ENCODE peak calls at places on chromosomes 3 and 15, in five cellular contexts. T, X, B, S and K are unnamed samples.

GRCh38 chr3:147393261-147393964 is 12.9 kb downstream of the ZIC4 start:
- DNase-seq in T (peak), B (no peak), X (no peak), S (no peak), K (no peak)

GRCh38 chr3:23172059-23172458 is 31.1 kb upstream of the UBE2E2 start:
- DNase-seq in S (no peak), B (no peak), X (no peak), T (no peak), K (no peak)

GRCh38 chr3:178680037-178680436 is 143.8 kb downstream of the KCNMB2 start:
- DNase-seq in T (no peak), S (no peak), X (no peak), B (no peak), K (no peak)

GRCh38 chr15:58360421-58361090 is 71.2 kb upstream of the LIPC start:
- DNase-seq in S (no peak), B (no peak), X (no peak), T (no peak), K (no peak)

GRCh38 chr3:11367116-11367781 is 95.1 kb downstream of the ATG7 start:
- DNase-seq in S (no peak), B (no peak), X (no peak), T (peak), K (peak)

GRCh38 chr15:69434236-69434635 is 18.4 kb upstream of the RPLP1 start:
- DNase-seq in B (no peak), T (no peak), S (no peak), X (no peak), K (peak)

GRCh38 chr15:24848050-24848449 is 106.7 kb upstream of the SNRPN start:
- DNase-seq in B (no peak), T (peak), X (no peak), S (no peak), K (peak)

GRCh38 chr3:120177907-120178306 is 83.7 kb upstream of the GSK3B start:
- DNase-seq in X (no peak), S (peak), T (no peak), B (no peak), K (peak)

GRCh38 chr3:121592856-121593702 is at the start of gene FBXO40:
- DNase-seq in T (peak), B (no peak), X (peak), S (peak), K (no peak)

GRCh38 chr15:61383421-61383820 is 154.3 kb upstream of the RORA start:
- DNase-seq in S (no peak), B (no peak), T (peak), X (no peak), K (peak)

GRCh38 chr15:43868412-43868811 is 41.6 kb downstream of the WDR76 start:
- DNase-seq in S (no peak), X (no peak), T (no peak), B (no peak), K (peak)

GRCh38 chr3:172315401-172316091 is 132.7 kb downstream of the GHSR start:
- DNase-seq in B (no peak), X (no peak), T (peak), S (peak), K (peak)

GRCh38 chr15:63599401-63600000 is 2.3 kb downstream of the FBXL22 start:
- DNase-seq in S (no peak), X (peak), B (peak), T (peak), K (peak)

GRCh38 chr3:64321747-64322146 is 96.5 kb upstream of the PRICKLE2 start:
- DNase-seq in T (peak), S (peak), X (no peak), B (no peak), K (peak)

GRCh38 chr3:138694287-138695007 is 85.9 kb downstream of the FAIM start:
- DNase-seq in B (no peak), T (peak), X (no peak), S (no peak), K (peak)

GRCh38 chr3:17162116-17162515 is 277.4 kb downstream of the PLCL2 start:
- DNase-seq in T (no peak), B (no peak), S (no peak), X (no peak), K (no peak)

GRCh38 chr15:29870495-29871151 is 48.4 kb upstream of the TJP1 start:
- DNase-seq in B (no peak), X (no peak), T (no peak), S (no peak), K (peak)

GRCh38 chr15:100493213-100493612 is 35.5 kb downstream of the CERS3 start:
- DNase-seq in T (no peak), B (no peak), X (no peak), S (no peak), K (no peak)

GRCh38 chr3:195011231-195011834 is 259.6 kb downstream of the XXYLT1 start:
- DNase-seq in S (no peak), B (peak), T (no peak), X (no peak), K (no peak)

GRCh38 chr3:98732239-98733054 is 30.7 kb upstream of the ST3GAL6 start:
- DNase-seq in X (no peak), B (peak), S (peak), T (peak), K (peak)

GRCh38 chr3:141465221-141465620 is 21.6 kb upstream of the RASA2 start:
- DNase-seq in X (no peak), B (no peak), S (no peak), T (peak), K (peak)

GRCh38 chr15:92584105-92584504 is 71.5 kb downstream of the FAM174B start:
- DNase-seq in T (peak), X (no peak), B (no peak), S (no peak), K (no peak)

GRCh38 chr15:92903956-92904831 is 4.1 kb downstream of the CHD2 start:
- DNase-seq in S (peak), T (peak), B (peak), X (peak), K (peak)

GRCh38 chr3:139306078-139306477 is 37.7 kb upstream of the MRPS22 start:
- DNase-seq in B (no peak), S (no peak), X (no peak), T (no peak), K (no peak)

GRCh38 chr3:45145223-45145622 is 955 bp downstream of the CDCP1 start:
- DNase-seq in S (no peak), T (no peak), B (no peak), X (no peak), K (no peak)
- H3K4me3 ChIP-seq in S (peak), T (peak), B (peak), X (no peak), K (peak)

GRCh38 chr15:78666010-78666409 is 25.0 kb upstream of the CHRNB4 start:
- DNase-seq in B (no peak), S (no peak), T (no peak), X (no peak), K (no peak)

GRCh38 chr15:78667578-78668236 is 26.7 kb upstream of the CHRNB4 start:
- DNase-seq in S (no peak), X (no peak), T (no peak), B (no peak), K (no peak)

GRCh38 chr15:78671626-78672211 is 30.7 kb upstream of the CHRNB4 start:
- DNase-seq in B (no peak), X (no peak), S (peak), T (no peak), K (no peak)

GRCh38 chr15:78672285-78673003 is 31.4 kb upstream of the CHRNB4 start:
- DNase-seq in X (no peak), S (no peak), B (no peak), T (no peak), K (no peak)

DNA sequence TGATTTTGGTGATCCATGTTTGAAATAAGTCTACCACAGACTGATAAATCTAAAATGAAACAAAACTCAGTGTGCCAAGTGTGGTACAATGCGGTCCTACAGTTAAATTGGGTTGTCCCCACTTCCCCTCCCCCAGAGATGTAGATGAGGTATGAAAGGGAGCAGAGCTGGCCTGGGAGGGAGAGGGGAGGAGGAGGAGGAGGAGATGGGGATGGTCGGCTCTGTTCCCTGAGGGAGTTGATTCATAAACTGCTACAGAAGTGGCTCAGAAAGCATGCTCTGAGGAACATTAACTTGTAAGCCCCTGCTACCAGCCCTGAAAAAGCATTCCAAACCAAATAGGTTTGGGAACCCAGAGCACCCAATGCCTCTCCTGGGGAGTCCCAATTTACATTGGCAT is 28.0 kb upstream of the CHRNB4 start:
- DNase-seq in S (no peak), X (no peak), T (no peak), B (no peak), K (no peak)
- H3K4me3 ChIP-seq in S (no peak), X (no peak), T (no peak), B (no peak), K (no peak)

DNA sequence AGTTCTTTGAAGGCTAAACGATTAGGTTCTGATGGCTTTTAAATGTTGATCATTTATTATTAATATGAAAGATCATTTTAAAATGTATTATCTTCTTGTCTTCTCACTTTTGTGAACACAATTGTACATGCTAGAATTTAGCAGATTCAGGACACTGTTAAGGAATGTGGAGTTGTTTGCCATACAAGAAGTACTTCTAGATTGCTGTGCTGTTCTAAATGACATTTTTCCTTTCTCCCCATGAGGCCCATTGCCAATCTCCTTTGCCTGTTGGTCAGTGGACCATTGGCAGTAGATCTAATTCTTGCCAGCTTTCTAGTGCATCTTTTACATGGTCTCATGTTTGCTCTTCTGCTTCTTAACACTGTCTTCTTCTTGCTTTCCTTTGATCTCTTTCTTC is 242.3 kb downstream of the MECOM start:
- DNase-seq in B (no peak), S (no peak), X (no peak), T (no peak), K (no peak)
- H3K4me3 ChIP-seq in B (no peak), S (no peak), X (no peak), T (no peak), K (no peak)

GRCh38 chr15:74955017-74955416 is 1.6 kb downstream of the RPP25 start:
- DNase-seq in X (no peak), S (no peak), B (no peak), T (no peak), K (no peak)
- H3K4me3 ChIP-seq in X (peak), S (peak), B (peak), T (peak), K (peak)

DNA sequence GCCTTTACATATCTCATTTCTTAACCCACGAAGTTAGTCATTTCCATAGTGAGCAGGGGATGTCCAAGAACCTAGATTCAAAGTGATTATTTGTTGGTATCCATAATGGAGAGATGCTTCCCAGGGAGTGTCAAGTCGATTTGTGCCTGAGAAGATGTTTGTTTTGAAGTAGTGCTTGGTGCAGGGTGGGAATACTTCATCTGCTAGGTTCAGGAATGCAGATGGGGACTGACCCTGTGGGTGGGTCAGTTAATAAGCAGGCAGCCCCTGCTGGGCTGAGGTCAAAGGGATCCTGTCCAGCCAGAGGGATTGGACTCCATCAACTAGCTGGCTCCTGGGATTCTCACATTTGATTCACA is 44.1 kb upstream of the VILL start:
- DNase-seq in X (no peak), B (no peak), T (peak), S (no peak), K (no peak)
- H3K4me3 ChIP-seq in X (no peak), B (no peak), T (no peak), S (no peak), K (no peak)

DNA sequence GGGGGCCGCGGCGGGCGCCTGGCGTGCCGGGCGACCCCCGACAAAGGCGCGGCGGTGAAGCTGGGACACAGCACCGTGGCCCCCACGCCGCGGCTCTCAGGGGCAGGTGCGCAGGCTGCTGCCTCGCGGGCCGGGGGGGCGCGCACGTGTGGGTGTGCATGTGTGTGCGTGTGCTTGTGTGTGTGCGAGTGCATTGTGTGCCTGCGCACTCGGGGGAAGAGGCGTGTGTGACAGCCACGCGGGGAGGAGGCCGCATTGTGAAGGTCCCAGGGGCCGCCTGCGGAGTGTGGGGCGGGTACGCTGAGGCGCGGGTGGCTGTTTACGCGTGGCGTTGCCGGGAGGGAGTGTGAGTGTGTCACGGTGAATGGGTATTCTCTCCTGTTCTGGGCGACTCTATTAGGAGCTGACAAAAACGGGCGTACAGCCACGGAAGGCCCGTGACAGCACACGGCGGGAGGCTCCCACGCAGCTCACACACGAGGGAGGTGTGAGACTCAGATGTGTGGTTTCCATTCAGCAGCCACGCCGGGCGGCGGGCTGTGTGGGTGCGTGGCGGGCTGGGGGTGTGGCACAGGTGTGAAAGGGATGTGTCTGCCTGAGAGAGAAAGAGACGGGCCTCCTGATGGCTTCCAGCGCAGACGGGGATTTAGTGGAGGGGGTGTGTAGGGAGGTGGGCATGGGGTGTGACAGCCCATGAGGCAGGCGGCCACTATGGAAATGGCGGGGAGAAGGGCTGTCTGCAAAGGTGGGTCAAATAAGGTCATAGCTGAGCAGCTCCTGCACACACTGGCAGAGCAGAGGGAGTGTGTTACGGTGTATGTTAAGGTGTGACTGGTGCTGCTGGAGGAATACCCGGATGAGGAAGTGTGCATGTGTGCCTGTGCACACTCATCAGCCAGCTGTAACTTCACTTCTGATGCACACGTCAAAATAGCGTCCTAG is 748 bp downstream of the PODXL2 start:
- DNase-seq in T (no peak), X (peak), S (no peak), B (no peak), K (no peak)
- H3K4me3 ChIP-seq in T (peak), X (peak), S (peak), B (peak), K (peak)